ENCODE peak calls at places on chromosomes 2 and 18, in nine cellular contexts. One of them, this sample, is unnamed.

GRCh38 chr2:17259613-17260012 is 258.6 kb downstream of the RAD51AP2 start:
- DNase-seq in neural progenitor cell: no peak
- DNase-seq in fibroblast of the aortic adventitia: no peak
- DNase-seq in PC-3: no peak
- DNase-seq in fibroblast of pulmonary artery: no peak
- DNase-seq in nephron progenitor cell: no peak
- DNase-seq in Caco-2: no peak
- DNase-seq in cardiac fibroblast: no peak
- DNase-seq in activated CD8-positive, alpha-beta T cell treated with anti-CD3 and anti-CD28 coated beads for 36 hours: no peak
- DNase-seq in this sample: no peak

GRCh38 chr2:38716185-38716584 is 35.0 kb downstream of the SRSF7 start:
- DNase-seq in Caco-2: no peak
- DNase-seq in activated CD8-positive, alpha-beta T cell treated with anti-CD3 and anti-CD28 coated beads for 36 hours: no peak
- DNase-seq in neural progenitor cell: no peak
- DNase-seq in fibroblast of the aortic adventitia: peak
- DNase-seq in cardiac fibroblast: peak
- DNase-seq in nephron progenitor cell: no peak
- DNase-seq in fibroblast of pulmonary artery: peak
- DNase-seq in PC-3: no peak
- DNase-seq in this sample: no peak

GRCh38 chr2:127174977-127175376 is 45.1 kb downstream of the CYP27C1 start:
- DNase-seq in PC-3: no peak
- DNase-seq in cardiac fibroblast: peak
- DNase-seq in neural progenitor cell: no peak
- DNase-seq in nephron progenitor cell: peak
- DNase-seq in activated CD8-positive, alpha-beta T cell treated with anti-CD3 and anti-CD28 coated beads for 36 hours: no peak
- DNase-seq in Caco-2: no peak
- DNase-seq in fibroblast of the aortic adventitia: peak
- DNase-seq in fibroblast of pulmonary artery: no peak
- DNase-seq in this sample: no peak

GRCh38 chr2:41170589-41170988 is 718.7 kb upstream of the SLC8A1 start:
- DNase-seq in activated CD8-positive, alpha-beta T cell treated with anti-CD3 and anti-CD28 coated beads for 36 hours: no peak
- DNase-seq in fibroblast of the aortic adventitia: no peak
- DNase-seq in fibroblast of pulmonary artery: peak
- DNase-seq in neural progenitor cell: no peak
- DNase-seq in PC-3: no peak
- DNase-seq in cardiac fibroblast: no peak
- DNase-seq in nephron progenitor cell: no peak
- DNase-seq in Caco-2: no peak
- DNase-seq in this sample: no peak

GRCh38 chr2:47227532-47228166 is 72.5 kb upstream of the STPG4 start:
- DNase-seq in PC-3: no peak
- DNase-seq in neural progenitor cell: peak
- DNase-seq in cardiac fibroblast: no peak
- DNase-seq in Caco-2: no peak
- DNase-seq in nephron progenitor cell: no peak
- DNase-seq in activated CD8-positive, alpha-beta T cell treated with anti-CD3 and anti-CD28 coated beads for 36 hours: no peak
- DNase-seq in fibroblast of the aortic adventitia: no peak
- DNase-seq in fibroblast of pulmonary artery: no peak
- DNase-seq in this sample: peak

GRCh38 chr2:67165141-67165990 is 231.8 kb upstream of the ETAA1 start:
- DNase-seq in neural progenitor cell: no peak
- DNase-seq in fibroblast of pulmonary artery: no peak
- DNase-seq in Caco-2: no peak
- DNase-seq in cardiac fibroblast: no peak
- DNase-seq in fibroblast of the aortic adventitia: no peak
- DNase-seq in nephron progenitor cell: no peak
- DNase-seq in PC-3: no peak
- DNase-seq in activated CD8-positive, alpha-beta T cell treated with anti-CD3 and anti-CD28 coated beads for 36 hours: no peak
- DNase-seq in this sample: no peak

GRCh38 chr2:158651358-158652057 is 143.6 kb upstream of the DAPL1 start:
- DNase-seq in cardiac fibroblast: no peak
- DNase-seq in fibroblast of pulmonary artery: no peak
- DNase-seq in fibroblast of the aortic adventitia: no peak
- DNase-seq in neural progenitor cell: no peak
- DNase-seq in nephron progenitor cell: no peak
- DNase-seq in Caco-2: no peak
- DNase-seq in activated CD8-positive, alpha-beta T cell treated with anti-CD3 and anti-CD28 coated beads for 36 hours: no peak
- DNase-seq in PC-3: no peak
- DNase-seq in this sample: no peak

GRCh38 chr2:177842243-177842642 is 230.3 kb downstream of the PDE11A start:
- DNase-seq in fibroblast of pulmonary artery: no peak
- DNase-seq in PC-3: no peak
- DNase-seq in neural progenitor cell: no peak
- DNase-seq in nephron progenitor cell: no peak
- DNase-seq in fibroblast of the aortic adventitia: no peak
- DNase-seq in cardiac fibroblast: no peak
- DNase-seq in activated CD8-positive, alpha-beta T cell treated with anti-CD3 and anti-CD28 coated beads for 36 hours: no peak
- DNase-seq in Caco-2: no peak
- DNase-seq in this sample: no peak

GRCh38 chr2:71720596-71721361 is 267.4 kb downstream of the DYSF start:
- DNase-seq in PC-3: no peak
- DNase-seq in fibroblast of pulmonary artery: no peak
- DNase-seq in Caco-2: no peak
- DNase-seq in neural progenitor cell: no peak
- DNase-seq in cardiac fibroblast: no peak
- DNase-seq in nephron progenitor cell: no peak
- DNase-seq in activated CD8-positive, alpha-beta T cell treated with anti-CD3 and anti-CD28 coated beads for 36 hours: no peak
- DNase-seq in fibroblast of the aortic adventitia: no peak
- DNase-seq in this sample: no peak

GRCh38 chr18:56995579-56996194 is 151.2 kb upstream of the BOD1L2 start:
- DNase-seq in fibroblast of the aortic adventitia: no peak
- DNase-seq in fibroblast of pulmonary artery: no peak
- DNase-seq in Caco-2: no peak
- DNase-seq in nephron progenitor cell: no peak
- DNase-seq in PC-3: no peak
- DNase-seq in neural progenitor cell: peak
- DNase-seq in cardiac fibroblast: no peak
- DNase-seq in activated CD8-positive, alpha-beta T cell treated with anti-CD3 and anti-CD28 coated beads for 36 hours: no peak
- DNase-seq in this sample: no peak

GRCh38 chr2:175030380-175031271 is 25.4 kb upstream of the CHN1 start:
- DNase-seq in fibroblast of the aortic adventitia: peak
- DNase-seq in Caco-2: peak
- DNase-seq in fibroblast of pulmonary artery: peak
- DNase-seq in activated CD8-positive, alpha-beta T cell treated with anti-CD3 and anti-CD28 coated beads for 36 hours: peak
- DNase-seq in nephron progenitor cell: peak
- DNase-seq in cardiac fibroblast: peak
- DNase-seq in PC-3: peak
- DNase-seq in neural progenitor cell: peak
- DNase-seq in this sample: peak

GRCh38 chr18:55163550-55163949 is 204.3 kb upstream of the CCDC68 start:
- DNase-seq in fibroblast of the aortic adventitia: no peak
- DNase-seq in PC-3: no peak
- DNase-seq in fibroblast of pulmonary artery: no peak
- DNase-seq in nephron progenitor cell: no peak
- DNase-seq in Caco-2: no peak
- DNase-seq in cardiac fibroblast: no peak
- DNase-seq in activated CD8-positive, alpha-beta T cell treated with anti-CD3 and anti-CD28 coated beads for 36 hours: no peak
- DNase-seq in neural progenitor cell: no peak
- DNase-seq in this sample: no peak

GRCh38 chr2:198102841-198103240 is 298.4 kb downstream of the PLCL1 start:
- DNase-seq in fibroblast of the aortic adventitia: peak
- DNase-seq in neural progenitor cell: no peak
- DNase-seq in activated CD8-positive, alpha-beta T cell treated with anti-CD3 and anti-CD28 coated beads for 36 hours: no peak
- DNase-seq in cardiac fibroblast: no peak
- DNase-seq in Caco-2: no peak
- DNase-seq in nephron progenitor cell: no peak
- DNase-seq in PC-3: no peak
- DNase-seq in fibroblast of pulmonary artery: no peak
- DNase-seq in this sample: no peak

GRCh38 chr2:62266433-62267038 is 70.6 kb downstream of the B3GNT2 start:
- DNase-seq in fibroblast of pulmonary artery: peak
- DNase-seq in Caco-2: no peak
- DNase-seq in neural progenitor cell: peak
- DNase-seq in cardiac fibroblast: peak
- DNase-seq in PC-3: peak
- DNase-seq in fibroblast of the aortic adventitia: peak
- DNase-seq in nephron progenitor cell: no peak
- DNase-seq in activated CD8-positive, alpha-beta T cell treated with anti-CD3 and anti-CD28 coated beads for 36 hours: no peak
- DNase-seq in this sample: no peak

GRCh38 chr2:132975490-132976105 is 305.6 kb upstream of the LYPD1 start:
- DNase-seq in cardiac fibroblast: no peak
- DNase-seq in nephron progenitor cell: no peak
- DNase-seq in neural progenitor cell: no peak
- DNase-seq in fibroblast of the aortic adventitia: no peak
- DNase-seq in fibroblast of pulmonary artery: no peak
- DNase-seq in Caco-2: no peak
- DNase-seq in activated CD8-positive, alpha-beta T cell treated with anti-CD3 and anti-CD28 coated beads for 36 hours: no peak
- DNase-seq in PC-3: no peak
- DNase-seq in this sample: no peak

GRCh38 chr18:33495278-33495677 is 54.8 kb upstream of the CCDC178 start:
- DNase-seq in neural progenitor cell: peak
- DNase-seq in activated CD8-positive, alpha-beta T cell treated with anti-CD3 and anti-CD28 coated beads for 36 hours: no peak
- DNase-seq in nephron progenitor cell: peak
- DNase-seq in cardiac fibroblast: peak
- DNase-seq in fibroblast of the aortic adventitia: peak
- DNase-seq in Caco-2: no peak
- DNase-seq in PC-3: peak
- DNase-seq in fibroblast of pulmonary artery: peak
- DNase-seq in this sample: peak

GRCh38 chr18:10057401-10057800 is 143.6 kb downstream of the VAPA start:
- DNase-seq in fibroblast of pulmonary artery: no peak
- DNase-seq in activated CD8-positive, alpha-beta T cell treated with anti-CD3 and anti-CD28 coated beads for 36 hours: no peak
- DNase-seq in PC-3: no peak
- DNase-seq in fibroblast of the aortic adventitia: no peak
- DNase-seq in nephron progenitor cell: no peak
- DNase-seq in neural progenitor cell: no peak
- DNase-seq in Caco-2: no peak
- DNase-seq in cardiac fibroblast: peak
- DNase-seq in this sample: no peak

GRCh38 chr2:55617160-55618024 is at the start of gene PPP4R3B:
- DNase-seq in fibroblast of pulmonary artery: peak
- DNase-seq in fibroblast of the aortic adventitia: peak
- DNase-seq in cardiac fibroblast: peak
- DNase-seq in neural progenitor cell: peak
- DNase-seq in activated CD8-positive, alpha-beta T cell treated with anti-CD3 and anti-CD28 coated beads for 36 hours: peak
- DNase-seq in nephron progenitor cell: peak
- DNase-seq in PC-3: peak
- DNase-seq in Caco-2: peak
- DNase-seq in this sample: peak
- TF ChIP-seq CTCF in fibroblast of pulmonary artery: peak
- TF ChIP-seq CTCF in fibroblast of the aortic adventitia: peak
- TF ChIP-seq CTCF in cardiac fibroblast: peak
- TF ChIP-seq CTCF in neural progenitor cell: peak
- TF ChIP-seq CTCF in activated CD8-positive, alpha-beta T cell treated with anti-CD3 and anti-CD28 coated beads for 36 hours: no peak
- TF ChIP-seq CTCF in nephron progenitor cell: no peak
- TF ChIP-seq CTCF in PC-3: peak
- TF ChIP-seq CTCF in Caco-2: peak
- TF ChIP-seq CTCF in this sample: peak

GRCh38 chr2:208097801-208098200 is 26.5 kb downstream of the CRYGD start:
- DNase-seq in nephron progenitor cell: no peak
- DNase-seq in PC-3: no peak
- DNase-seq in cardiac fibroblast: peak
- DNase-seq in neural progenitor cell: no peak
- DNase-seq in activated CD8-positive, alpha-beta T cell treated with anti-CD3 and anti-CD28 coated beads for 36 hours: no peak
- DNase-seq in fibroblast of pulmonary artery: peak
- DNase-seq in Caco-2: no peak
- DNase-seq in fibroblast of the aortic adventitia: peak
- DNase-seq in this sample: no peak

GRCh38 chr2:208103616-208104015 is 20.7 kb downstream of the CRYGD start:
- DNase-seq in Caco-2: no peak
- DNase-seq in cardiac fibroblast: no peak
- DNase-seq in fibroblast of pulmonary artery: no peak
- DNase-seq in fibroblast of the aortic adventitia: no peak
- DNase-seq in nephron progenitor cell: no peak
- DNase-seq in activated CD8-positive, alpha-beta T cell treated with anti-CD3 and anti-CD28 coated beads for 36 hours: no peak
- DNase-seq in neural progenitor cell: peak
- DNase-seq in PC-3: no peak
- DNase-seq in this sample: no peak

GRCh38 chr2:208098267-208098666 is 26.1 kb downstream of the CRYGD start:
- DNase-seq in PC-3: no peak
- DNase-seq in cardiac fibroblast: no peak
- DNase-seq in neural progenitor cell: no peak
- DNase-seq in Caco-2: no peak
- DNase-seq in fibroblast of the aortic adventitia: no peak
- DNase-seq in fibroblast of pulmonary artery: no peak
- DNase-seq in activated CD8-positive, alpha-beta T cell treated with anti-CD3 and anti-CD28 coated beads for 36 hours: no peak
- DNase-seq in nephron progenitor cell: no peak
- DNase-seq in this sample: no peak

GRCh38 chr2:208099682-208100081 is 24.6 kb downstream of the CRYGD start:
- DNase-seq in neural progenitor cell: no peak
- DNase-seq in activated CD8-positive, alpha-beta T cell treated with anti-CD3 and anti-CD28 coated beads for 36 hours: no peak
- DNase-seq in cardiac fibroblast: no peak
- DNase-seq in Caco-2: no peak
- DNase-seq in PC-3: no peak
- DNase-seq in fibroblast of the aortic adventitia: no peak
- DNase-seq in nephron progenitor cell: no peak
- DNase-seq in fibroblast of pulmonary artery: no peak
- DNase-seq in this sample: no peak

GRCh38 chr2:208101716-208102631 is 22.4 kb downstream of the CRYGD start:
- DNase-seq in PC-3: peak
- DNase-seq in fibroblast of the aortic adventitia: peak
- DNase-seq in fibroblast of pulmonary artery: peak
- DNase-seq in neural progenitor cell: peak
- DNase-seq in activated CD8-positive, alpha-beta T cell treated with anti-CD3 and anti-CD28 coated beads for 36 hours: no peak
- DNase-seq in cardiac fibroblast: peak
- DNase-seq in Caco-2: no peak
- DNase-seq in nephron progenitor cell: no peak
- DNase-seq in this sample: no peak
- TF ChIP-seq CTCF in PC-3: peak
- TF ChIP-seq CTCF in fibroblast of the aortic adventitia: peak
- TF ChIP-seq CTCF in fibroblast of pulmonary artery: peak
- TF ChIP-seq CTCF in neural progenitor cell: peak
- TF ChIP-seq CTCF in activated CD8-positive, alpha-beta T cell treated with anti-CD3 and anti-CD28 coated beads for 36 hours: peak
- TF ChIP-seq CTCF in cardiac fibroblast: no peak
- TF ChIP-seq CTCF in Caco-2: peak
- TF ChIP-seq CTCF in nephron progenitor cell: peak
- TF ChIP-seq CTCF in this sample: peak

GRCh38 chr2:51510298-51510697 is 478.4 kb upstream of the NRXN1 start:
- DNase-seq in PC-3: no peak
- DNase-seq in fibroblast of the aortic adventitia: no peak
- DNase-seq in cardiac fibroblast: no peak
- DNase-seq in Caco-2: no peak
- DNase-seq in fibroblast of pulmonary artery: no peak
- DNase-seq in neural progenitor cell: no peak
- DNase-seq in activated CD8-positive, alpha-beta T cell treated with anti-CD3 and anti-CD28 coated beads for 36 hours: no peak
- DNase-seq in nephron progenitor cell: no peak
- DNase-seq in this sample: no peak

GRCh38 chr2:51511002-51511401 is 479.1 kb upstream of the NRXN1 start:
- DNase-seq in nephron progenitor cell: no peak
- DNase-seq in activated CD8-positive, alpha-beta T cell treated with anti-CD3 and anti-CD28 coated beads for 36 hours: no peak
- DNase-seq in neural progenitor cell: no peak
- DNase-seq in fibroblast of pulmonary artery: no peak
- DNase-seq in PC-3: no peak
- DNase-seq in fibroblast of the aortic adventitia: no peak
- DNase-seq in cardiac fibroblast: no peak
- DNase-seq in Caco-2: no peak
- DNase-seq in this sample: no peak

GRCh38 chr2:51505533-51505932 is 473.6 kb upstream of the NRXN1 start:
- DNase-seq in PC-3: peak
- DNase-seq in fibroblast of pulmonary artery: no peak
- DNase-seq in activated CD8-positive, alpha-beta T cell treated with anti-CD3 and anti-CD28 coated beads for 36 hours: no peak
- DNase-seq in cardiac fibroblast: no peak
- DNase-seq in fibroblast of the aortic adventitia: no peak
- DNase-seq in neural progenitor cell: peak
- DNase-seq in nephron progenitor cell: no peak
- DNase-seq in Caco-2: no peak
- DNase-seq in this sample: no peak
- TF ChIP-seq CTCF in PC-3: peak
- TF ChIP-seq CTCF in fibroblast of pulmonary artery: no peak
- TF ChIP-seq CTCF in activated CD8-positive, alpha-beta T cell treated with anti-CD3 and anti-CD28 coated beads for 36 hours: no peak
- TF ChIP-seq CTCF in cardiac fibroblast: no peak
- TF ChIP-seq CTCF in fibroblast of the aortic adventitia: no peak
- TF ChIP-seq CTCF in neural progenitor cell: peak
- TF ChIP-seq CTCF in nephron progenitor cell: no peak
- TF ChIP-seq CTCF in Caco-2: peak
- TF ChIP-seq CTCF in this sample: no peak

GRCh38 chr2:207473203-207473865 is 56.4 kb upstream of the CREB1 start:
- DNase-seq in fibroblast of the aortic adventitia: peak
- DNase-seq in Caco-2: no peak
- DNase-seq in activated CD8-positive, alpha-beta T cell treated with anti-CD3 and anti-CD28 coated beads for 36 hours: peak
- DNase-seq in neural progenitor cell: peak
- DNase-seq in fibroblast of pulmonary artery: peak
- DNase-seq in nephron progenitor cell: peak
- DNase-seq in PC-3: peak
- DNase-seq in cardiac fibroblast: peak
- DNase-seq in this sample: peak
- TF ChIP-seq CTCF in fibroblast of the aortic adventitia: peak
- TF ChIP-seq CTCF in Caco-2: peak
- TF ChIP-seq CTCF in activated CD8-positive, alpha-beta T cell treated with anti-CD3 and anti-CD28 coated beads for 36 hours: peak
- TF ChIP-seq CTCF in neural progenitor cell: peak
- TF ChIP-seq CTCF in fibroblast of pulmonary artery: peak
- TF ChIP-seq CTCF in nephron progenitor cell: peak
- TF ChIP-seq CTCF in PC-3: peak
- TF ChIP-seq CTCF in cardiac fibroblast: peak
- TF ChIP-seq CTCF in this sample: peak